ENCODE peak calls at places on chromosome 12, in ten cellular contexts. B is upper lobe of left lung, J is transverse colon, U is esophagus muscularis mucosa, S is tibial nerve, Y is A549, Z is suprapubic skin, E is HepG2, P is stomach, K is H1. W is an unnamed sample.

GRCh38 chr12:48280572-48280971 is 70.1 kb downstream of the ZNF641 start:
- DNase-seq in Z (no peak), P (no peak), B (no peak), E (no peak), J (no peak), K (no peak), S (no peak), Y (no peak), U (no peak), W (no peak)

GRCh38 chr12:6700646-6701051 is at the start of gene PIANP:
- DNase-seq in Y (peak; percentile 30), E (no peak), Z (no peak), K (peak; percentile 72), P (peak; percentile 36), J (peak; percentile 48), B (peak; percentile 92), S (no peak), U (no peak), W (peak; percentile 72)

GRCh38 chr12:68953536-68953935 is 20.6 kb upstream of the CPM start:
- DNase-seq in K (no peak), Y (no peak), B (no peak), Z (no peak), E (no peak), J (peak; percentile 51), U (no peak), P (no peak), S (no peak), W (no peak)

GRCh38 chr12:67758119-67758873 is 109.8 kb downstream of the DYRK2 start:
- DNase-seq in Z (no peak), K (no peak), S (no peak), P (no peak), E (no peak), U (no peak), J (no peak), Y (no peak), B (no peak), W (no peak)

GRCh38 chr12:80553316-80553715 is 109.3 kb downstream of the PTPRQ start:
- DNase-seq in S (no peak), B (no peak), K (no peak), Y (peak; percentile 9), U (no peak), Z (no peak), J (no peak), P (no peak), E (no peak), W (no peak)

GRCh38 chr12:59005195-59005961 is 85.1 kb upstream of the LRIG3 start:
- DNase-seq in P (no peak), Z (no peak), B (no peak), Y (no peak), J (no peak), U (no peak), E (no peak), S (no peak), K (no peak), W (no peak)

GRCh38 chr12:64824130-64824499 is 332 bp upstream of the TBC1D30 start:
- DNase-seq in S (no peak), B (no peak), K (no peak), P (no peak), Z (no peak), U (no peak), J (no peak), E (no peak), Y (no peak), W (no peak)

GRCh38 chr12:46948936-46949555 is 123.2 kb upstream of the SLC38A4 start:
- DNase-seq in K (no peak), P (no peak), U (no peak), Y (no peak), J (no peak), B (no peak), S (no peak), E (no peak), Z (no peak), W (no peak)

GRCh38 chr12:111409403-111410228 is 3.9 kb downstream of the SH2B3 start:
- DNase-seq in K (no peak), P (no peak), Z (no peak), B (peak; percentile 88), J (no peak), E (no peak), Y (no peak), U (no peak), S (no peak), W (peak; percentile 81)

GRCh38 chr12:80857311-80857710 is 80.4 kb downstream of the LIN7A start:
- DNase-seq in K (no peak), B (no peak), P (no peak), Z (no peak), J (no peak), U (no peak), S (no peak), E (no peak), Y (no peak), W (no peak)

GRCh38 chr12:127125607-127126259 is 1141.2 kb upstream of the TMEM132C start:
- DNase-seq in U (no peak), Z (no peak), J (peak; percentile 14), B (no peak), P (no peak), Y (peak; percentile 94), E (no peak), K (no peak), S (no peak), W (no peak)

GRCh38 chr12:62361048-62361447 is 100.8 kb downstream of the USP15 start:
- DNase-seq in S (no peak), P (no peak), B (no peak), U (no peak), J (no peak), E (no peak), Z (no peak), Y (no peak), K (no peak), W (no peak)

GRCh38 chr12:118429703-118430383 is 53.5 kb downstream of the SUDS3 start:
- DNase-seq in Y (no peak), Z (no peak), J (no peak), S (no peak), U (no peak), E (no peak), B (no peak), P (peak; percentile 82), K (no peak), W (no peak)
- H3K4me1 ChIP-seq in Y (peaks cover 14% of the 10 kb centered on the region), Z (no peaks in the 10 kb centered on the region), J (no peaks in the 10 kb centered on the region), S (no peaks in the 10 kb centered on the region), U (no peaks in the 10 kb centered on the region), E (peaks cover 16% of the 10 kb centered on the region), B (no peaks in the 10 kb centered on the region), P (peaks cover 17% of the 10 kb centered on the region), K (no peaks in the 10 kb centered on the region), W (no peaks in the 10 kb centered on the region)

GRCh38 chr12:91575631-91576030 is 393.0 kb upstream of the DCN start:
- DNase-seq in E (no peak), U (no peak), K (no peak), Z (no peak), B (no peak), J (no peak), Y (no peak), P (no peak), S (no peak), W (no peak)

GRCh38 chr12:91574391-91574790 is 391.8 kb upstream of the DCN start:
- DNase-seq in J (no peak), Z (no peak), S (no peak), P (no peak), B (no peak), U (no peak), E (no peak), K (no peak), Y (no peak), W (no peak)

GRCh38 chr12:91576432-91576831 is 393.8 kb upstream of the DCN start:
- DNase-seq in K (no peak), B (no peak), S (no peak), P (no peak), Z (no peak), U (no peak), J (no peak), E (no peak), Y (no peak), W (no peak)

GRCh38 chr12:91577586-91578539 is 395.2 kb upstream of the DCN start:
- DNase-seq in P (no peak), K (no peak), Y (peak; percentile 40), B (no peak), J (no peak), U (no peak), E (no peak), Z (no peak), S (no peak), W (no peak)

GRCh38 chr12:91574975-91575374 is 392.4 kb upstream of the DCN start:
- DNase-seq in K (no peak), B (no peak), Z (no peak), S (no peak), P (no peak), J (no peak), U (no peak), Y (no peak), E (no peak), W (no peak)
- H3K27ac ChIP-seq in K (no peak overlapping the region), B (no peak overlapping the region), Z (no peak overlapping the region), S (peak overlapping the region; percentile 22), P (no peak overlapping the region), J (no peak overlapping the region), U (no peak overlapping the region), Y (no peak overlapping the region), E (no peak overlapping the region), W (no peak overlapping the region)

DNA sequence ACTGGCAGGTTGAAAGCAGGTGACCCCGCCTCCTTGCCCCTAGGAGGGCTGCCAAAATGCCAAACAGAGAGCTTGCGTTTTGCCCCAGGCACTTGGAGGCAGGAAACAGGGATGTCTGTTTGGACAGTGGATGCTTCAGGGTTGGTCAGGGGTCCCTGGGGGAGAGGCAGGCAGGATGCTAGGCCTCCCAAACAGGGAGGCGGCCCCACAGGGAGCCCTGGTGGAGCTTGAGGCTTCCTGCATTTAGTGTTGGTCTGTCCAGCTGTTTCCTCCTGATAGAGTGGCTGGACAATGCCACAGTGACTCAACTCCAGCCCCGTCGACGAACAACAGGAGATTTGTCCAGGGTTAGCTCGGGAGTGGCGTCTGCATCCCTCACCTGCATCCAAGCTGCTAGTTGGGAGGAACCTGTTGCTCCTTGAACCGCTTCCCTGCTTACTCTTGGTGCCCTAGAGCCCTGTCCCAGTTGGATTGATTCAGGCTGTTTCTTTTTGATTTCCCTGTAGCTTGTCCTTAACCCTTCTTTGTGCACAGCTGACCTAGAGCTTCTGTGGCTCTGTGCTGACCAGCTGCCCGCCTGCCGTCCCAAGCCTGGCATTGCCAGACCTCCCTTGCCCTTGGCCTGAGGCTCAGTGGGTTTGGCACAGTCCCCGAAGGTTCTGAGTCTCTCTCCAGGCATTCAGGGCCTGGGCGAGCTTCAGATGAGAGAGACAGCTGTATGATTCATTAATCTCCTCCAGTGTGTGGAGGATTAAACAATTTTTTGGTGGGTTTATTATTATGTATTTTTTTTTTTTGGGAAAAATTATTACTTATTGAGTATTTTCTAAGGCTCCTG is 45.9 kb downstream of the TSPAN9 start:
- DNase-seq in K (no peak), P (no peak), S (peak; percentile 14), J (no peak), Z (no peak), B (no peak), U (no peak), E (no peak), Y (no peak), W (no peak)
- TF ChIP-seq EP300 in K (no peak), P (no peak), S (no peak), J (no peak), Z (no peak), B (peak; percentile 41), U (no peak), E (no peak), Y (no peak), W (no peak)

DNA sequence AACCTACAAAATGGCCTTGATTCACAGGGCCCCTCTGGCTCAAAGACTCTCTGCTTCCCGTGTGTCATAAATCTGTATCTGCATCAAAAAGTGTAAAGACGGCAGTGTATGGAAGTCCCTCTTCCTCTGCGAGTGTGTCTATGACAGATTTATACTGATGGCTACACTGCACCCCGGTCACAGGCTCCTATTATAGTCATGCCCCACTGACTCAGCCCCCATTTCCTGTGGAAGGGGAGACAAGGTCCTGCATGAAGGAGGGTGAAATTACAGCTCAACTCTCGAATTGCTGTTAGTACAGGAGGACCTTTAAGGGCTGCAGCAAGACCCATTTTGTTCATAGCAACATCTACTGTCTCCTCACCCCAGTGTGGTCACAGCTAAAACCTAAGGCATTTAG is 68.6 kb downstream of the HMGA2 start:
- DNase-seq in P (no peak), Y (no peak), Z (no peak), B (no peak), E (no peak), K (no peak), U (no peak), J (no peak), S (no peak), W (no peak)
- H3K4me1 ChIP-seq in P (peaks cover 30% of the 10 kb centered on the region), Y (peaks cover 64% of the 10 kb centered on the region), Z (peaks cover 21% of the 10 kb centered on the region), B (peaks cover 2% of the 10 kb centered on the region), E (peaks cover 98% of the 10 kb centered on the region), K (peaks cover 52% of the 10 kb centered on the region), U (peaks cover 16% of the 10 kb centered on the region), J (peaks cover 12% of the 10 kb centered on the region), S (peaks cover 19% of the 10 kb centered on the region), W (peaks cover 18% of the 10 kb centered on the region)